ENCODE peak calls at places on chromosomes 2 and 18, in seven cellular contexts. X, Y, C, O, T, Z and S are unnamed samples.

GRCh38 chr2:32937602-32938450 is 8.9 kb upstream of the LTBP1 start:
- DNase-seq in C (peak; percentile 78), O (no peak), Z (no peak), X (no peak), Y (no peak), T (no peak), S (no peak)

GRCh38 chr2:73821227-73821626 is 7.5 kb upstream of the STAMBP start:
- DNase-seq in O (no peak), T (no peak), Y (no peak), C (no peak), X (no peak), Z (no peak), S (no peak)

GRCh38 chr18:23357992-23358594 is 95.0 kb upstream of the RIOK3 start:
- DNase-seq in Y (peak; percentile 81), T (peak; percentile 63), C (no peak), Z (peak; percentile 74), X (no peak), O (no peak), S (peak; percentile 77)

GRCh38 chr2:183250472-183250871 is 126.2 kb downstream of the NUP35 start:
- DNase-seq in T (no peak), X (no peak), Y (no peak), O (no peak), Z (no peak), C (no peak), S (no peak)

GRCh38 chr2:37890893-37891495 is 34.1 kb upstream of the RMDN2 start:
- DNase-seq in C (peak; percentile 81), X (peak; percentile 79), T (peak; percentile 69), Y (peak; percentile 55), Z (peak; percentile 65), O (peak; percentile 90), S (peak; percentile 78)

GRCh38 chr2:176145085-176145969 is 6.0 kb upstream of the HOXD4 start:
- DNase-seq in T (no peak), O (no peak), X (no peak), C (no peak), Z (no peak), Y (no peak), S (no peak)

GRCh38 chr2:122055541-122055940 is 300.1 kb downstream of the TSN start:
- DNase-seq in Z (no peak), O (no peak), X (no peak), C (no peak), T (no peak), Y (no peak), S (no peak)

GRCh38 chr2:9594361-9595063 is 36.3 kb downstream of the YWHAQ start:
- DNase-seq in X (peak; percentile 56), Y (peak; percentile 44), C (no peak), Z (no peak), O (no peak), T (peak; percentile 69), S (no peak)

GRCh38 chr2:73343992-73344391 is 41.6 kb upstream of the ALMS1 start:
- DNase-seq in C (no peak), X (no peak), Z (no peak), T (no peak), Y (no peak), O (no peak), S (no peak)

GRCh38 chr18:25042641-25043051 is 309.3 kb downstream of the ZNF521 start:
- DNase-seq in X (no peak), Y (no peak), T (peak; percentile 68), C (no peak), Z (no peak), O (no peak), S (no peak)

GRCh38 chr2:145769053-145769716 is 1249.3 kb upstream of the ZEB2 start:
- DNase-seq in T (no peak), C (no peak), Z (no peak), O (no peak), X (no peak), Y (no peak), S (no peak)

GRCh38 chr18:14976736-14977430 is 228.9 kb downstream of the ANKRD30B start:
- DNase-seq in T (peak; percentile 18), Z (no peak), X (no peak), O (no peak), Y (no peak), C (no peak), S (no peak)

GRCh38 chr2:224440988-224441387 is 39.1 kb upstream of the FAM124B start:
- DNase-seq in C (no peak), O (no peak), Z (no peak), T (no peak), Y (no peak), X (no peak), S (no peak)

GRCh38 chr2:218465987-218466633 is 47.2 kb downstream of the VIL1 start:
- DNase-seq in Y (no peak), O (no peak), X (peak; percentile 23), Z (no peak), T (peak; percentile 52), C (no peak), S (no peak)

GRCh38 chr2:240121190-240121589 is 14.9 kb downstream of the COPS9 start:
- DNase-seq in T (no peak), C (no peak), X (no peak), Z (no peak), Y (no peak), O (no peak), S (no peak)

GRCh38 chr2:96148410-96149217 is 3.4 kb upstream of the DUSP2 start:
- DNase-seq in X (peak; percentile 78), Z (peak; percentile 40), Y (peak; percentile 42), C (peak; percentile 97), T (peak; percentile 74), O (peak; percentile 92), S (peak; percentile 76)

GRCh38 chr18:21669736-21670135 is 34.8 kb downstream of the ABHD3 start:
- DNase-seq in Y (no peak), O (no peak), Z (no peak), X (peak; percentile 40), C (no peak), T (peak; percentile 61), S (no peak)

GRCh38 chr2:237482485-237482884 is 4.6 kb upstream of the MLPH start:
- DNase-seq in T (no peak), X (peak; percentile 76), O (peak; percentile 87), Y (peak; percentile 88), C (no peak), Z (peak; percentile 77), S (peak; percentile 87)

GRCh38 chr2:241794250-241794823 is 14.7 kb upstream of the NEU4 start:
- DNase-seq in C (no peak), X (no peak), T (no peak), Y (no peak), Z (peak; percentile 10), O (no peak), S (peak; percentile 26)

GRCh38 chr2:98702127-98702802 is 28.7 kb downstream of the MGAT4A start:
- DNase-seq in O (no peak), C (no peak), X (no peak), Y (peak; percentile 21), Z (peak; percentile 31), T (peak; percentile 43), S (no peak)

GRCh38 chr2:132374961-132375360 is 41.6 kb upstream of the GPR39 start:
- DNase-seq in O (no peak), Z (no peak), Y (peak; percentile 39), C (no peak), T (no peak), X (no peak), S (no peak)

GRCh38 chr18:12408247-12408869 is 629 bp downstream of the PRELID3A start:
- DNase-seq in T (peak; percentile 45), Y (no peak), C (no peak), X (peak; percentile 19), O (no peak), Z (no peak), S (no peak)

GRCh38 chr2:124316875-124317605 is 292.0 kb downstream of the CNTNAP5 start:
- DNase-seq in X (no peak), O (no peak), Z (no peak), Y (no peak), T (no peak), C (no peak), S (no peak)

DNA sequence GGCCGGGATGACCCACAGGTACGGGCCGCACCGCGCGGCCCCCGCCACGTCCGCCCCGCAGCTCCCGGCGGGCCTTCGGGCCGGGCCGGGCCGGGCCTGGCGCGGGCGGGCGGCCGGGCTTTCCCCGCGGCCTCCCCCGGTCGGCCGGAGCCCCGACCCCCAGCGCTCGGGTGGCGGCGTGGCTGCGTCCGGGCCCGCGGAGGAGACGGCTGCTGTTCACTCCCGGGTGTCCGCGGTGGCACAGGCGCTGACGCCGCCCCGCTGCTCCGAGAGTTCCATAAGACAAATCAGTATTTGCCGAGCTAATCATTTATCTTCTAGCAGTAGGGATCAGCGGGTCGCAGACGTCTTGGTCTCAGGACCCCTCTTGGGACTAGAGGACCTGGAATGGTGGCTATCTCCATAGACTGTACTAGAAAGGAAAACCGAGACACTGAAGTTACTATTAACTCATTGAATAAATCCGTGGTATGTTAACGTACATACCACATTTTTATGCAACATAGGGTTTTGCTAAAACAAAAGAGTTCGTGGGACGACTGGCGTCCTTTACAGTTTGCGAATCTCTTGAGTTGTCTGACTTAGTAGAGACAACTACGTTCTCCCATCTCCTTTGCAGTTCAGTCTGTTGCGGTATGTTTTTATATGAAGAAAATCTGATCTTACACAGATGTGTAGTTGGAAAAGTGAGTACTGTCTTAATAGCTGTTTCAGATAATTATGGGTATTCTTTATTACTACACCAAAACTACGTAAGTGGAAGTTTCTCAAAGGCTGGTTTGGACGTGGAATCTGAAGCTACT is 508 bp downstream of the LIMS1 start:
- DNase-seq in C (peak; percentile 34), O (peak; percentile 90), Y (peak; percentile 34), T (peak; percentile 75), X (peak; percentile 31), Z (peak; percentile 46), S (no peak)
- H3K27ac ChIP-seq in C (no peak overlapping the region), O (peak overlapping the region; percentile 93), Y (peak overlapping the region; percentile 98), T (peak overlapping the region; percentile 66), X (peak overlapping the region; percentile 99), Z (peak overlapping the region; percentile 91), S (peak overlapping the region; percentile 98)

GRCh38 chr2:135785032-135785431 is 43.4 kb downstream of the UBXN4 start:
- DNase-seq in T (no peak), Z (no peak), Y (no peak), X (no peak), C (no peak), O (no peak), S (no peak)
- TF ChIP-seq CTCF in T (no peak), Z (peak; percentile 20), Y (no peak), X (no peak), C (no peak), O (no peak), S (no peak)

GRCh38 chr2:120383631-120384477 is 37.9 kb downstream of the INHBB start:
- DNase-seq in X (no peak), Y (no peak), T (no peak), O (peak; percentile 45), Z (peak; percentile 6), C (no peak), S (no peak)
- H3K27ac ChIP-seq in X (peak overlapping the region; percentile 42), Y (no peak overlapping the region), T (no peak overlapping the region), O (no peak overlapping the region), Z (no peak overlapping the region), C (no peak overlapping the region), S (no peak overlapping the region)

GRCh38 chr2:120177011-120177621 is 46.1 kb downstream of the TMEM185B start:
- DNase-seq in X (no peak), Y (no peak), T (peak; percentile 20), Z (peak; percentile 25), O (peak; percentile 91), C (peak; percentile 49), S (no peak)
- TF ChIP-seq CTCF in X (no peak), Y (no peak), T (peak; percentile 31), Z (peak; percentile 30), O (peak; percentile 41), C (peak; percentile 45), S (peak; percentile 42)